ENCODE peak calls at places on chromosomes 3 and 15, in eight cellular contexts. P is HFFc6; M is activated CD4-positive, alpha-beta T cell treated with anti-CD3 and anti-CD28 coated beads for 4 hours; J is neural progenitor cell; A is HFF-Myc; N is AG08396; B is GM04504; W is CD14-positive monocyte. V is an unnamed sample.

GRCh38 chr15:89150286-89150685 is 62.0 kb downstream of the ABHD2 start:
- DNase-seq in P (no peak), M (no peak), J (no peak), A (no peak), N (no peak), B (no peak), W (no peak), V (no peak)

GRCh38 chr3:130442284-130442683 is 74.7 kb upstream of the COL6A6 start:
- DNase-seq in P (no peak), M (no peak), J (peak), A (no peak), N (no peak), B (no peak), W (no peak), V (no peak)

GRCh38 chr3:38564631-38565338 is 68.6 kb downstream of the EXOG start:
- DNase-seq in P (no peak), M (no peak), J (no peak), A (no peak), N (no peak), B (no peak), W (peak), V (no peak)

GRCh38 chr15:91873133-91873526 is 19.6 kb downstream of the SLCO3A1 start:
- DNase-seq in P (no peak), M (no peak), J (no peak), A (no peak), N (no peak), B (no peak), W (no peak), V (no peak)

GRCh38 chr3:14379842-14380241 is 22.6 kb upstream of the SLC6A6 start:
- DNase-seq in P (no peak), M (no peak), J (no peak), A (no peak), N (no peak), B (no peak), W (no peak), V (no peak)

GRCh38 chr3:196792771-196793170 is 53.1 kb downstream of the PAK2 start:
- DNase-seq in P (peak), M (no peak), J (no peak), A (no peak), N (no peak), B (no peak), W (no peak), V (no peak)

GRCh38 chr3:45499529-45499928 is 95.0 kb upstream of the LIMD1 start:
- DNase-seq in P (peak), M (no peak), J (no peak), A (peak), N (peak), B (no peak), W (no peak), V (peak)

GRCh38 chr3:66577804-66578203 is 77.0 kb upstream of the LRIG1 start:
- DNase-seq in P (no peak), M (no peak), J (no peak), A (no peak), N (no peak), B (no peak), W (no peak), V (no peak)

GRCh38 chr3:15726043-15726442 is 71.7 kb downstream of the ANKRD28 start:
- DNase-seq in P (no peak), M (no peak), J (no peak), A (no peak), N (no peak), B (no peak), W (no peak), V (no peak)

GRCh38 chr15:78457101-78457500 is 19.1 kb downstream of the IREB2 start:
- DNase-seq in P (peak), M (no peak), J (no peak), A (peak), N (peak), B (peak), W (no peak), V (peak)

GRCh38 chr3:53229171-53229570 is 26.7 kb downstream of the TKT start:
- DNase-seq in P (no peak), M (no peak), J (no peak), A (no peak), N (no peak), B (no peak), W (peak), V (no peak)

GRCh38 chr15:45429974-45430792 is 51.8 kb upstream of the GATM start:
- DNase-seq in P (no peak), M (peak), J (peak), A (no peak), N (peak), B (no peak), W (peak), V (peak)

GRCh38 chr15:93479679-93480078 is 390.7 kb upstream of the RGMA start:
- DNase-seq in P (no peak), M (no peak), J (no peak), A (no peak), N (no peak), B (no peak), W (no peak), V (no peak)

GRCh38 chr3:181956122-181956521 is 244.4 kb downstream of the SOX2 start:
- DNase-seq in P (no peak), M (no peak), J (no peak), A (no peak), N (no peak), B (no peak), W (no peak), V (no peak)

GRCh38 chr15:69665641-69666091 is 213.0 kb downstream of the RPLP1 start:
- DNase-seq in P (no peak), M (no peak), J (peak), A (no peak), N (no peak), B (no peak), W (no peak), V (no peak)

V was measured in AG08395.